ENCODE peak calls at places on chromosome 2, in six cellular contexts. A is HCT116, W is adrenal gland, X is stomach, Q is Panc1, K is aorta. D is an unnamed sample. For H3K9me3, the result is how much of the 10 kb centered on the place peaks cover.

GRCh38 chr2:214593723-214594122 is 182.9 kb downstream of the VWC2L start:
- DNase-seq in A (peak), W (no peak), X (no peak), Q (no peak), K (no peak), D (no peak)

GRCh38 chr2:19073522-19073921 is 284.9 kb downstream of the OSR1 start:
- DNase-seq in A (peak), W (peak), X (no peak), Q (no peak), K (no peak), D (peak)

GRCh38 chr2:229431331-229431954 is 160.4 kb upstream of the PID1 start:
- DNase-seq in A (peak), W (no peak), X (no peak), Q (no peak), K (no peak), D (no peak)

GRCh38 chr2:76870581-76870980 is 651.6 kb downstream of the LRRTM4 start:
- DNase-seq in A (no peak), W (no peak), X (no peak), Q (no peak), K (no peak), D (no peak)

GRCh38 chr2:120974950-120975349 is 239.3 kb downstream of the GLI2 start:
- DNase-seq in A (no peak), W (no peak), X (no peak), Q (no peak), K (peak), D (no peak)

GRCh38 chr2:39118786-39119499 is 1.9 kb downstream of the SOS1 start:
- DNase-seq in A (no peak), W (no peak), X (no peak), Q (no peak), K (no peak), D (no peak)

GRCh38 chr2:9380702-9381628 is 42.4 kb downstream of the ITGB1BP1 start:
- DNase-seq in A (peak), W (peak), X (peak), Q (peak), K (peak), D (no peak)

GRCh38 chr2:33141476-33141875 is 194.7 kb downstream of the LTBP1 start:
- DNase-seq in A (no peak), W (no peak), X (no peak), Q (no peak), K (no peak), D (no peak)

GRCh38 chr2:12734914-12735654 is 18.3 kb downstream of the TRIB2 start:
- DNase-seq in A (no peak), W (peak), X (no peak), Q (no peak), K (no peak), D (peak)

DNA sequence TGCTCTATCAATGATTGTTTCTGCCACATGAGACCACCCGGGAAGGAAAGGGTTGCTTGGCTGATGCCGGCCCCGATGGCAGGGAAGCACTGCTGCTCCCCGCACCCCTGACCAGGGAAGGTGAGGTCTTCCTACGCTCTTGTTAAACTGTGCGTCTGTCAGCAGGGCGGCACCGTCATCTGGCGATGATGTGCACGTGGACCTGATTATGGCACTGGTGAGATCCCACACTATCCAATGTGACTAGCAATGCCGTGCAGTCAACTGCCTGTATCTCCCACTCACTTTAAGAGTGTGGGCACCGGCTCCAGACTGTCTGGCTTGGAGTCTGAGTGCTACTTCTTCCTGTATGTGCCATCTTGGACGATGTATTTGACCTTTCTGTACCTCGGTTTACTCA is 209.2 kb downstream of the MYT1L start:
- DNase-seq in A (no peak), W (no peak), X (no peak), Q (no peak), K (no peak), D (no peak)
- H3K9me3 ChIP-seq in A (under half), W (under half), X (under half), Q (under half), K (under half), D (under half)

GRCh38 chr2:144745424-144745823 is 225.5 kb upstream of the ZEB2 start:
- DNase-seq in A (no peak), W (no peak), X (no peak), Q (no peak), K (no peak), D (no peak)

GRCh38 chr2:144747571-144747970 is 227.7 kb upstream of the ZEB2 start:
- DNase-seq in A (no peak), W (no peak), X (no peak), Q (no peak), K (no peak), D (no peak)

GRCh38 chr2:144749188-144749587 is 229.3 kb upstream of the ZEB2 start:
- DNase-seq in A (no peak), W (no peak), X (no peak), Q (no peak), K (no peak), D (no peak)

GRCh38 chr2:144748443-144748842 is 228.5 kb upstream of the ZEB2 start:
- DNase-seq in A (no peak), W (no peak), X (no peak), Q (no peak), K (no peak), D (no peak)

GRCh38 chr2:144751142-144751905 is 231.4 kb upstream of the ZEB2 start:
- DNase-seq in A (no peak), W (no peak), X (no peak), Q (no peak), K (no peak), D (no peak)
- H3K9me3 ChIP-seq in A (under half), W (under half), X (under half), Q (under half), K (under half), D (under half)

GRCh38 chr2:2108189-2108588 is 222.9 kb downstream of the MYT1L start:
- DNase-seq in A (no peak), W (no peak), X (no peak), Q (no peak), K (no peak), D (no peak)

GRCh38 chr2:2109186-2109585 is 221.9 kb downstream of the MYT1L start:
- DNase-seq in A (no peak), W (no peak), X (no peak), Q (no peak), K (no peak), D (no peak)

GRCh38 chr2:2107627-2108026 is 223.4 kb downstream of the MYT1L start:
- DNase-seq in A (no peak), W (no peak), X (no peak), Q (no peak), K (no peak), D (no peak)

GRCh38 chr2:2107140-2107539 is 223.9 kb downstream of the MYT1L start:
- DNase-seq in A (no peak), W (no peak), X (no peak), Q (no peak), K (no peak), D (peak)

GRCh38 chr2:2108756-2109155 is 222.3 kb downstream of the MYT1L start:
- DNase-seq in A (no peak), W (no peak), X (no peak), Q (no peak), K (no peak), D (no peak)
- H3K9me3 ChIP-seq in A (under half), W (under half), X (under half), Q (under half), K (under half), D (under half)

DNA sequence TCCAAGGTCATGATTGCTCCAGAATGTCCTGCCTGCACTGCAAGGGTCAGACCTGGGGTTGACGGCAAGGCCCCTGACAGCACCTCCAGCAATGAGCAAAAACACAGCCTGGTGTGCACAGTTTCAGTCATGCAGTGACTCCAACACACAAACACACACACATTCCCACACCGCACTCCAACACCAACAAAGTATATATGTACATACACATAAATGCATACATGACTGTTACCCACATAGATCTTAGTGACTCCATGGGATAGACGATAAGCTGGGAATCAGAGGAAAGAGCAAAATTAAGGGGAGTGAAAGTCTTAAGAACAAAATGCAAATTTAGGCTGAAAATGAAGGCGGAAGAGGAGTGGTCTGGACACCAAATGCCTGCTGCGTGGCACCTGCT is 112.7 kb upstream of the TEKT4 start:
- DNase-seq in A (no peak), W (no peak), X (no peak), Q (no peak), K (no peak), D (no peak)
- H3K9me3 ChIP-seq in A (under half), W (under half), X (under half), Q (under half), K (under half), D (under half)